ENCODE peak calls at places on chromosome 15, in five cellular contexts. H, C, G, F and X are unnamed samples.

GRCh38 chr15:87713405-87713995 is 543.0 kb downstream of the NTRK3 start:
- DNase-seq in H (no peak), C (no peak), G (no peak), F (no peak), X (no peak)

GRCh38 chr15:77508541-77509505 is 88.1 kb downstream of the HMG20A start:
- DNase-seq in H (no peak), C (no peak), G (no peak), F (peak), X (no peak)

GRCh38 chr15:75727851-75728715 is 15.4 kb upstream of the CSPG4 start:
- DNase-seq in H (no peak), C (peak), G (peak), F (peak), X (no peak)

GRCh38 chr15:58182460-58183163 is 44.4 kb downstream of the AQP9 start:
- DNase-seq in H (no peak), C (peak), G (peak), F (peak), X (peak)

GRCh38 chr15:58046467-58046866 is 19.0 kb downstream of the ALDH1A2 start:
- DNase-seq in H (no peak), C (no peak), G (no peak), F (no peak), X (no peak)

GRCh38 chr15:68555348-68556037 is 23.3 kb upstream of the CORO2B start:
- DNase-seq in H (no peak), C (no peak), G (no peak), F (no peak), X (no peak)

GRCh38 chr15:32825219-32825618 is 107.4 kb downstream of the GREM1 start:
- DNase-seq in H (no peak), C (no peak), G (no peak), F (no peak), X (no peak)

GRCh38 chr15:71201471-71201870 is 86.2 kb downstream of the THSD4 start:
- DNase-seq in H (no peak), C (no peak), G (no peak), F (no peak), X (no peak)

GRCh38 chr15:56038015-56038414 is 44.6 kb upstream of the NEDD4 start:
- DNase-seq in H (peak), C (no peak), G (no peak), F (no peak), X (no peak)

GRCh38 chr15:40844543-40844981 is 714 bp downstream of the SPINT1 start:
- DNase-seq in H (no peak), C (no peak), G (peak), F (peak), X (no peak)

GRCh38 chr15:82047493-82048446 is 2.0 kb upstream of the MEX3B start:
- DNase-seq in H (no peak), C (no peak), G (peak), F (no peak), X (no peak)

GRCh38 chr15:101051291-101052030 is 132.3 kb downstream of the LRRK1 start:
- DNase-seq in H (no peak), C (peak), G (no peak), F (no peak), X (no peak)

GRCh38 chr15:74158855-74159650 is 14.5 kb upstream of the ISLR start:
- DNase-seq in H (no peak), C (no peak), G (no peak), F (no peak), X (no peak)

GRCh38 chr15:63401714-63402497 is 20.3 kb upstream of the CA12 start:
- DNase-seq in H (no peak), C (no peak), G (no peak), F (no peak), X (no peak)

GRCh38 chr15:74540135-74540760 is 772 bp upstream of the ARID3B start:
- DNase-seq in H (peak), C (no peak), G (peak), F (no peak), X (no peak)

GRCh38 chr15:85889956-85890619 is 95.4 kb upstream of the KLHL25 start:
- DNase-seq in H (no peak), C (no peak), G (no peak), F (no peak), X (no peak)

GRCh38 chr15:82731527-82731926 is 21.9 kb upstream of the AP3B2 start:
- DNase-seq in H (no peak), C (no peak), G (no peak), F (no peak), X (no peak)